ENCODE peak calls at places on chromosomes 1 and 21, in eight cellular contexts. T is heart right ventricle; U is omental fat pad; Y is activated naive CD8-positive, alpha-beta T cell treated with anti-CD3 and anti-CD28 coated beads, Interleukin-2, amount 50 U/mL, for 24 hours; O is foreskin keratinocyte; N is SK-N-SH treated with all-trans-retinoic acid at 6 μM for 48 hours; I is upper lobe of right lung; C is mucosa of descending colon. Q is an unnamed sample.

GRCh38 chr21:33355355-33355754 is 30.6 kb downstream of the IFNAR1 start:
- ATAC-seq in T (no peak), U (no peak), Y (no peak), O (no peak), N (no peak), I (no peak), C (no peak), Q (no peak)

GRCh38 chr21:39533545-39534226 is 79.1 kb upstream of the B3GALT5 start:
- ATAC-seq in T (no peak), U (no peak), Y (no peak), O (no peak), N (no peak), I (no peak), C (no peak), Q (no peak)

GRCh38 chr21:33546076-33546475 is 3.2 kb downstream of the SON start:
- ATAC-seq in T (no peak), U (no peak), Y (no peak), O (no peak), N (no peak), I (no peak), C (no peak), Q (no peak)

GRCh38 chr1:52746189-52746588 is 19.9 kb downstream of the ZYG11B start:
- ATAC-seq in T (no peak), U (no peak), Y (no peak), O (no peak), N (no peak), I (no peak), C (no peak), Q (no peak)

GRCh38 chr1:151620286-151620685 is 8.4 kb downstream of the SNX27 start:
- ATAC-seq in T (peak), U (no peak), Y (no peak), O (no peak), N (peak), I (peak), C (peak), Q (no peak)

GRCh38 chr1:89519779-89520358 is 4.8 kb upstream of the LRRC8B start:
- ATAC-seq in T (no peak), U (no peak), Y (peak), O (peak), N (peak), I (peak), C (no peak), Q (peak)

GRCh38 chr1:21084111-21084510 is 92.6 kb downstream of the EIF4G3 start:
- ATAC-seq in T (no peak), U (no peak), Y (no peak), O (no peak), N (no peak), I (no peak), C (no peak), Q (no peak)

GRCh38 chr1:89351622-89352311 is 12.1 kb upstream of the GBP6 start:
- ATAC-seq in T (no peak), U (no peak), Y (peak), O (no peak), N (no peak), I (peak), C (no peak), Q (peak)

GRCh38 chr1:230458509-230458908 is 32.4 kb upstream of the PGBD5 start:
- ATAC-seq in T (no peak), U (no peak), Y (no peak), O (peak), N (no peak), I (peak), C (peak), Q (peak)

GRCh38 chr21:37060296-37060695 is 12.6 kb downstream of the PIGP start:
- ATAC-seq in T (peak), U (peak), Y (peak), O (peak), N (peak), I (peak), C (peak), Q (peak)

GRCh38 chr1:192559115-192560006 is 16.2 kb upstream of the RGS1 start:
- ATAC-seq in T (no peak), U (peak), Y (peak), O (peak), N (peak), I (no peak), C (peak), Q (no peak)

GRCh38 chr21:17931080-17931479 is 111.9 kb upstream of the C21orf91 start:
- ATAC-seq in T (no peak), U (no peak), Y (no peak), O (no peak), N (no peak), I (no peak), C (no peak), Q (no peak)

GRCh38 chr1:17739050-17739449 is 16.1 kb upstream of the ACTL8 start:
- ATAC-seq in T (no peak), U (no peak), Y (no peak), O (no peak), N (no peak), I (no peak), C (no peak), Q (no peak)

GRCh38 chr1:204073837-204074273 is 940 bp downstream of the SOX13 start:
- ATAC-seq in T (peak), U (no peak), Y (no peak), O (peak), N (peak), I (peak), C (peak), Q (no peak)